ENCODE peak calls at places on chromosomes 7 and 10, in five cellular contexts. E is stomach, D is psoas muscle, Y is GM12865, A is cardiac fibroblast. G is an unnamed sample.

GRCh38 chr10:102227050-102227449 is 951 bp downstream of the ELOVL3 start:
- DNase-seq in D (no peak), Y (no peak), E (no peak), A (peak; percentile 86), G (peak; percentile 82)

GRCh38 chr7:10122573-10123100 is 851.0 kb upstream of the PHF14 start:
- DNase-seq in D (no peak), E (no peak), Y (peak; percentile 36), A (peak; percentile 34), G (no peak)

GRCh38 chr7:82678716-82679115 is 235.1 kb upstream of the CACNA2D1 start:
- DNase-seq in Y (peak; percentile 9), E (no peak), D (no peak), A (no peak), G (no peak)

GRCh38 chr10:59536151-59536550 is 173.5 kb downstream of the SLC16A9 start:
- DNase-seq in E (no peak), D (no peak), Y (no peak), A (peak; percentile 91), G (peak; percentile 61)

GRCh38 chr7:73623798-73624668 is at the start of gene MLXIPL:
- DNase-seq in D (peak; percentile 86), E (peak; percentile 93), A (peak; percentile 46), Y (peak; percentile 39), G (peak; percentile 80)

GRCh38 chr10:60899266-60899665 is 44.7 kb downstream of the RHOBTB1 start:
- DNase-seq in E (no peak), A (no peak), D (no peak), Y (no peak), G (no peak)

GRCh38 chr10:58275908-58276307 is 6.9 kb downstream of the CISD1 start:
- DNase-seq in Y (no peak), E (no peak), A (peak; percentile 71), D (no peak), G (no peak)

GRCh38 chr10:15202639-15203038 is 34.1 kb upstream of the NMT2 start:
- DNase-seq in E (no peak), A (no peak), D (no peak), Y (no peak), G (no peak)

GRCh38 chr10:131577178-131577555 is 265.6 kb upstream of the TCERG1L start:
- DNase-seq in Y (no peak), D (no peak), E (peak; percentile 2), A (no peak), G (no peak)

GRCh38 chr10:13839430-13839986 is 252.7 kb downstream of the PRPF18 start:
- DNase-seq in A (peak; percentile 78), D (peak; percentile 41), E (no peak), Y (no peak), G (peak; percentile 70)

GRCh38 chr7:66699998-66700397 is 40.5 kb upstream of the RABGEF1 start:
- DNase-seq in E (no peak), Y (no peak), D (peak; percentile 41), A (peak; percentile 72), G (no peak)

GRCh38 chr7:69659964-69660363 is 61.7 kb downstream of the AUTS2 start:
- DNase-seq in Y (no peak), D (no peak), E (no peak), A (peak; percentile 15), G (no peak)

GRCh38 chr7:87213801-87214200 is 5.7 kb downstream of the TMEM243 start:
- DNase-seq in D (no peak), E (no peak), Y (no peak), A (no peak), G (no peak)

GRCh38 chr7:44291733-44292395 is 33.5 kb downstream of the CAMK2B start:
- DNase-seq in D (no peak), Y (no peak), E (peak; percentile 11), A (peak; percentile 53), G (no peak)

GRCh38 chr7:119483364-119483763 is 789.6 kb upstream of the KCND2 start:
- DNase-seq in A (no peak), D (no peak), Y (no peak), E (no peak), G (no peak)

GRCh38 chr10:2955064-2955463 is 112.3 kb upstream of the PFKP start:
- DNase-seq in E (no peak), A (no peak), Y (no peak), D (no peak), G (no peak)

GRCh38 chr10:20089884-20090283 is 273.7 kb downstream of the PLXDC2 start:
- DNase-seq in D (no peak), Y (no peak), A (no peak), E (no peak), G (no peak)

GRCh38 chr10:117425908-117426566 is 50.8 kb upstream of the PDZD8 start:
- DNase-seq in A (no peak), D (no peak), Y (no peak), E (no peak), G (no peak)

GRCh38 chr10:88875081-88875480 is 5.0 kb upstream of the STAMBPL1 start:
- DNase-seq in A (no peak), Y (no peak), E (no peak), D (no peak), G (no peak)

GRCh38 chr10:61970182-61971015 is 68.9 kb downstream of the ARID5B start:
- DNase-seq in A (peak; percentile 71), E (no peak), D (no peak), Y (no peak), G (no peak)

GRCh38 chr10:14478639-14479038 is 147.9 kb upstream of the FRMD4A start:
- DNase-seq in E (peak; percentile 49), A (peak; percentile 82), D (peak; percentile 67), Y (peak; percentile 37), G (peak; percentile 59)

GRCh38 chr10:58239561-58240169 is 28.0 kb downstream of the IPMK start:
- DNase-seq in E (no peak), A (peak; percentile 28), D (no peak), Y (no peak), G (peak; percentile 71)

GRCh38 chr7:115476666-115477065 is 553.9 kb downstream of the TFEC start:
- DNase-seq in A (no peak), D (no peak), E (no peak), Y (no peak), G (no peak)

GRCh38 chr10:102419561-102420442 is 834 bp upstream of the FBXL15 start:
- DNase-seq in Y (peak; percentile 47), E (peak; percentile 63), D (peak; percentile 57), A (peak; percentile 23), G (no peak)

GRCh38 chr10:78980815-78981214 is 88.0 kb upstream of the ZMIZ1 start:
- DNase-seq in Y (no peak), A (no peak), D (no peak), E (no peak), G (peak; percentile 30)

GRCh38 chr10:85615556-85615955 is 751.0 kb downstream of the GRID1 start:
- DNase-seq in D (no peak), A (no peak), Y (no peak), E (no peak), G (no peak)

GRCh38 chr7:44768663-44769361 is 20.2 kb downstream of the ZMIZ2 start:
- DNase-seq in D (no peak), A (no peak), E (no peak), Y (no peak), G (no peak)

GRCh38 chr10:48449501-48450232 is 143.2 kb downstream of the MAPK8 start:
- DNase-seq in E (peak; percentile 22), Y (no peak), D (no peak), A (no peak), G (no peak)

GRCh38 chr7:157457355-157458253 is 120.8 kb downstream of the DNAJB6 start:
- DNase-seq in Y (no peak), E (peak; percentile 20), A (no peak), D (no peak), G (no peak)

GRCh38 chr10:131143425-131144165 is 167.9 kb downstream of the TCERG1L start:
- DNase-seq in A (no peak), D (no peak), E (no peak), Y (no peak), G (no peak)

GRCh38 chr7:155896531-155897263 is 84.4 kb upstream of the SHH start:
- DNase-seq in D (no peak), Y (no peak), A (no peak), E (no peak), G (no peak)

GRCh38 chr7:78099715-78100477 is 301.3 kb downstream of the PHTF2 start:
- DNase-seq in D (no peak), Y (no peak), E (no peak), A (no peak), G (peak; percentile 69)

GRCh38 chr7:78090616-78091015 is 292.0 kb downstream of the PHTF2 start:
- DNase-seq in E (no peak), A (peak; percentile 5), Y (no peak), D (no peak), G (peak; percentile 24)

GRCh38 chr7:78095549-78095948 is 297.0 kb downstream of the PHTF2 start:
- DNase-seq in Y (no peak), D (no peak), E (no peak), A (peak; percentile 65), G (peak; percentile 25)
- TF ChIP-seq CTCF in Y (no peak), D (no peak), E (no peak), A (peak; percentile 11), G (no peak)

GRCh38 chr10:49543604-49544003 is 4.7 kb upstream of the ERCC6 start:
- DNase-seq in Y (no peak), E (no peak), D (no peak), A (no peak), G (no peak)

GRCh38 chr10:49538381-49539319 is at the start of gene ERCC6:
- DNase-seq in Y (peak; percentile 99), A (peak; percentile 99), D (peak; percentile 98), E (peak; percentile 98), G (peak; percentile 99)

GRCh38 chr10:49542353-49542752 is 3.4 kb upstream of the ERCC6 start:
- DNase-seq in D (no peak), A (no peak), Y (no peak), E (no peak), G (no peak)

GRCh38 chr10:49541762-49542161 is 2.8 kb upstream of the ERCC6 start:
- DNase-seq in E (no peak), D (no peak), Y (no peak), A (no peak), G (no peak)

GRCh38 chr10:49539320-49539885 is 482 bp upstream of the ERCC6 start:
- DNase-seq in E (peak; percentile 50), Y (no peak), A (peak; percentile 74), D (peak; percentile 30), G (peak; percentile 66)
- TF ChIP-seq CTCF in E (no peak), Y (no peak), A (no peak), D (no peak), G (no peak)

GRCh38 chr7:151125459-151125834 is 39.2 kb downstream of the AGAP3 start:
- DNase-seq in D (no peak), Y (no peak), A (no peak), E (peak; percentile 45), G (no peak)
- TF ChIP-seq CTCF in D (peak; percentile 12), Y (no peak), A (peak; percentile 9), E (no peak), G (peak; percentile 15)

GRCh38 chr7:50641442-50642405 is 76.5 kb upstream of the DDC start:
- DNase-seq in Y (no peak), D (peak; percentile 45), A (no peak), E (no peak), G (no peak)
- TF ChIP-seq CTCF in Y (no peak), D (peak; percentile 42), A (no peak), E (no peak), G (no peak)

GRCh38 chr7:144006029-144006428 is 5.9 kb downstream of the OR6B1 start:
- DNase-seq in A (no peak), Y (no peak), E (no peak), D (no peak), G (no peak)

GRCh38 chr7:144009361-144009760 is 9.2 kb downstream of the OR6B1 start:
- DNase-seq in D (no peak), Y (no peak), E (no peak), A (no peak), G (no peak)

GRCh38 chr7:144011458-144012230 is 11.5 kb downstream of the OR6B1 start:
- DNase-seq in D (no peak), E (no peak), A (peak; percentile 31), Y (no peak), G (no peak)
- TF ChIP-seq CTCF in D (no peak), E (no peak), A (no peak), Y (no peak), G (no peak)